ENCODE peak calls at places on chromosome 10, in seven cellular contexts. Y is tibial nerve, C is IMR-90, Z is A549, D is ovary, A is prostate gland, P is heart left ventricle. N is an unnamed sample.

GRCh38 chr10:51896849-51897248 is 197.5 kb upstream of the CSTF2T start:
- DNase-seq in Y (no peak), C (peak; percentile 82), Z (no peak), D (no peak), A (no peak), P (no peak), N (no peak)

GRCh38 chr10:109838592-109839244 is 84.6 kb downstream of the XPNPEP1 start:
- DNase-seq in Y (no peak), C (no peak), Z (no peak), D (no peak), A (no peak), P (no peak), N (no peak)

GRCh38 chr10:21172774-21173432 is 275.8 kb upstream of the NEBL start:
- DNase-seq in Y (peak; percentile 24), C (no peak), Z (peak; percentile 38), D (peak; percentile 24), A (peak; percentile 31), P (peak; percentile 30), N (no peak)

GRCh38 chr10:15290150-15290549 is 80.9 kb downstream of the FAM171A1 start:
- DNase-seq in Y (no peak), C (no peak), Z (no peak), D (no peak), A (no peak), P (no peak), N (no peak)

GRCh38 chr10:62517252-62517651 is 143.1 kb downstream of the ZNF365 start:
- DNase-seq in Y (no peak), C (no peak), Z (no peak), D (no peak), A (no peak), P (no peak), N (no peak)

GRCh38 chr10:122561792-122562191 is 1.2 kb downstream of the DMBT1 start:
- DNase-seq in Y (no peak), C (no peak), Z (no peak), D (no peak), A (no peak), P (no peak), N (no peak)

GRCh38 chr10:70222340-70222794 is 10.9 kb downstream of the PPA1 start:
- DNase-seq in Y (no peak), C (peak; percentile 35), Z (no peak), D (no peak), A (peak; percentile 43), P (no peak), N (no peak)

GRCh38 chr10:22345301-22346086 is at the start of gene SPAG6:
- DNase-seq in Y (no peak), C (no peak), Z (no peak), D (peak; percentile 23), A (no peak), P (peak; percentile 55), N (peak; percentile 90)

GRCh38 chr10:15603446-15604011 is 116.2 kb downstream of the ITGA8 start:
- DNase-seq in Y (no peak), C (no peak), Z (no peak), D (no peak), A (no peak), P (no peak), N (no peak)

GRCh38 chr10:90227259-90227658 is 525.9 kb downstream of the KIF20B start:
- DNase-seq in Y (no peak), C (peak; percentile 34), Z (no peak), D (no peak), A (no peak), P (no peak), N (no peak)

GRCh38 chr10:118950190-118950658 is 79.3 kb upstream of the NANOS1 start:
- DNase-seq in Y (no peak), C (no peak), Z (no peak), D (no peak), A (no peak), P (no peak), N (no peak)

GRCh38 chr10:97689637-97690036 is 2.6 kb upstream of the AVPI1 start:
- DNase-seq in Y (peak; percentile 71), C (peak; percentile 99), Z (peak; percentile 55), D (no peak), A (peak; percentile 35), P (no peak), N (peak; percentile 16)

GRCh38 chr10:86182150-86182549 is 184.4 kb downstream of the GRID1 start:
- DNase-seq in Y (no peak), C (no peak), Z (no peak), D (no peak), A (no peak), P (no peak), N (no peak)

GRCh38 chr10:91759581-91759986 is 38.6 kb upstream of the TNKS2 start:
- DNase-seq in Y (no peak), C (peak; percentile 50), Z (no peak), D (no peak), A (no peak), P (no peak), N (no peak)

GRCh38 chr10:124709862-124710261 is 34.3 kb downstream of the FAM53B start:
- DNase-seq in Y (no peak), C (no peak), Z (no peak), D (no peak), A (no peak), P (peak; percentile 74), N (peak; percentile 79)

GRCh38 chr10:124093076-124093773 is at the start of gene CHST15:
- DNase-seq in Y (no peak), C (no peak), Z (peak; percentile 79), D (peak; percentile 76), A (peak; percentile 50), P (peak; percentile 50), N (no peak)

GRCh38 chr10:73625004-73625883 is 16.0 kb downstream of the MYOZ1 start:
- DNase-seq in Y (no peak), C (peak; percentile 25), Z (peak; percentile 60), D (peak; percentile 39), A (peak; percentile 27), P (no peak), N (peak; percentile 84)

GRCh38 chr10:109886788-109887155 is 36.5 kb downstream of the XPNPEP1 start:
- DNase-seq in Y (no peak), C (peak; percentile 26), Z (no peak), D (no peak), A (no peak), P (no peak), N (no peak)

GRCh38 chr10:100372415-100373297 is 25.6 kb downstream of the SCD start:
- DNase-seq in Y (no peak), C (no peak), Z (no peak), D (no peak), A (no peak), P (no peak), N (no peak)

DNA sequence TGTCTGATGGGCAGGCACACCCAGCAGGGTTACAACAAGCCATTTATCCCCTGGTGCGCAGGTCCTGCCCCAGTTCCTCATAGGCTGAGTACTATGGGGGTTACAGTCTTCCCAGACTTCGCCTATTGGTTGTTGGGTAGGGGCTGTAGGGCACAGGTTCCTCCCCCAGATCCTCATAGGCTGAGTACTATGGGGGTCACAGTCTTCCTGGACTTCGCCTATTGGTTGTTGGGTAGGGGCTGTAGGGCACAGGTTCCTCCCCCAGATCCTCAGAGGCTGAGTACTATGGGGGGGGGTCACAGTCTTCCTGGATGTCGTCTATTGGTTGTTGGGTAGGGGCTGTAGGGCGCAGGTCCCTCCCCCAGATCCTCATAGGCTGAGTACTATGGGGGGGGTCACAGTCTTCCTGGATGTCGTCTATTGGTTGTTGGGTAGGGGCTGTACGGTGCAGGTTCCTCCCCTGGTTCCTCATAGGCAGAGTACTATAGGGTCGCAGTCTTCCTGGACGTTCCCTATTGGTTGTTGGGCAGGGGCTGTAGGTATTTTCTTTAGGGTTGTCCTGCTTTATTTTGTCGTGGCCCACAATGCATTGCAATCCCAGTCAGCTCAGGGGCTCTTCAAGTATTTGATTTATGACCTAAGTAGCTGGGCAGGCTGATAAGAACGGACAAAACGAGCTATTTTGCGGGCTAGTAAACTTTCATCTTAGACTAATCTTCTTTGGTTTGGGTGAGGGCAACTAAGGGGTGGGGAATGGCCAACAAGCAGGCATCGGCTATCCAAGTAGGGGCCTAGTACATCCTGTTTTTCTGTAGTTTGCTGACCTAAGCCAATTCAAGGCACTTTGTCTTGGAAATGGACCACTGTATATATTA is 3.4 kb downstream of the LRRC27 start:
- DNase-seq in Y (no peak), C (no peak), Z (no peak), D (no peak), A (no peak), P (no peak), N (peak; percentile 74)
- TF ChIP-seq POLR2A in Y (no peak), C (no peak), Z (no peak), D (no peak), A (no peak), P (no peak), N (no peak)

DNA sequence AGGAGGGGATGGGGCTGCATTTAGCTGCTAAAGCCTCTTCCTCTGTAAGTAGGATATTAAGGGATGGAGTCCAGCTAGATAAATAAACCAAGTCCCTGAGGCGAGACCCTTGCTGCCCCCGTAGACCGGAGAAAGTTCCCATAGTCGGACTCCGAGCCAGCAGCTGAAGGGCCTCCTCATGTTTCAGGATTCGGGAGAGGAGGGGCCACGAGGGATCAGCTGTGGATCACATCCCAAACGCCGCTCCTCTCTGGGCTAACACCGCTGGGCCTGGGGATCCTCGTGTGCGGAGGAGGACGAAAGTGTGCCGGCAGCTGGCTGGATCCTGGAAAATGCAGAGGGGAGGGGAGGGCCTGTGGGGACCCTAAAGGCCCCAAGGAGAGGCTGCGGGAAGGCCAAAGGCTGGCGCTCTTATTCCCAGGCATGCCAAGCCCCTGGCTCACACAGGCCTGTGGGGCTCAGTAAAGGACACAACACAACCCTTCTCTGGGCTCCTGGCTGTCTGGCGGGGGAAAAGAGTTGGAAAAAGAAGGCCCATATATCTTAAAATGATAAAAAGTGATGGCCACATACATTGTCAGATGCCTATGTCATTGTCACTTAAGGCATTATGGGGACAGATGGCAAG is 82.5 kb upstream of the TMEM72 start:
- DNase-seq in Y (no peak), C (peak; percentile 54), Z (no peak), D (peak; percentile 54), A (no peak), P (peak; percentile 57), N (no peak)
- H3K4me3 ChIP-seq in Y (no peak overlapping the region), C (no peak overlapping the region), Z (no peak overlapping the region), D (no peak overlapping the region), A (no peak overlapping the region), P (no peak overlapping the region), N (no peak overlapping the region)

GRCh38 chr10:38127812-38128211 is 33.7 kb downstream of the ZNF37A start:
- DNase-seq in Y (no peak), C (peak; percentile 46), Z (no peak), D (no peak), A (no peak), P (no peak), N (no peak)
- H3K9me3 ChIP-seq in Y (peaks cover 9% of the 10 kb centered on the region), C (peaks cover 16% of the 10 kb centered on the region), Z (peaks cover 60% of the 10 kb centered on the region), D (peaks cover 7% of the 10 kb centered on the region), A (no peaks in the 10 kb centered on the region), P (peaks cover 12% of the 10 kb centered on the region), N (peaks cover 100% of the 10 kb centered on the region)

GRCh38 chr10:103193820-103194529 is 903 bp upstream of the NT5C2 start:
- DNase-seq in Y (no peak), C (peak; percentile 8), Z (no peak), D (no peak), A (peak; percentile 47), P (no peak), N (no peak)

GRCh38 chr10:103188853-103189252 is 4.2 kb downstream of the NT5C2 start:
- DNase-seq in Y (no peak), C (peak; percentile 59), Z (no peak), D (no peak), A (no peak), P (no peak), N (no peak)

GRCh38 chr10:103192089-103192450 is 1.0 kb downstream of the NT5C2 start:
- DNase-seq in Y (no peak), C (no peak), Z (no peak), D (no peak), A (no peak), P (no peak), N (no peak)

GRCh38 chr10:103193107-103193819 is at the start of gene NT5C2:
- DNase-seq in Y (peak; percentile 66), C (peak; percentile 72), Z (peak; percentile 46), D (peak; percentile 85), A (peak; percentile 79), P (peak; percentile 86), N (peak; percentile 96)

GRCh38 chr10:103192451-103193106 is 493 bp downstream of the NT5C2 start:
- DNase-seq in Y (peak; percentile 70), C (peak; percentile 75), Z (peak; percentile 37), D (peak; percentile 80), A (peak; percentile 58), P (peak; percentile 89), N (peak; percentile 95)
- TF ChIP-seq POLR2A in Y (no peak), C (no peak), Z (no peak), D (no peak), A (peak; percentile 21), P (no peak), N (no peak)

N was measured in spleen.